ENCODE peak calls at places on chromosomes 6 and 20, in seven cellular contexts. One of them, this sample, is unnamed.

GRCh38 chr6:46102123-46102522 is 27.7 kb upstream of the ENPP4 start:
- DNase-seq in heart right ventricle: no peak
- DNase-seq in A549: no peak
- DNase-seq in left ventricle myocardium inferior: no peak
- DNase-seq in psoas muscle: no peak
- DNase-seq in fibroblast of lung: no peak
- DNase-seq in K562: no peak
- DNase-seq in this sample: no peak

GRCh38 chr6:33952016-33952415 is 148.2 kb upstream of the MLN start:
- DNase-seq in fibroblast of lung: no peak
- DNase-seq in left ventricle myocardium inferior: no peak
- DNase-seq in K562: no peak
- DNase-seq in A549: no peak
- DNase-seq in heart right ventricle: no peak
- DNase-seq in psoas muscle: no peak
- DNase-seq in this sample: no peak

GRCh38 chr20:63026582-63027424 is 20.0 kb upstream of the BHLHE23 start:
- DNase-seq in heart right ventricle: no peak
- DNase-seq in A549: no peak
- DNase-seq in fibroblast of lung: no peak
- DNase-seq in psoas muscle: no peak
- DNase-seq in K562: no peak
- DNase-seq in left ventricle myocardium inferior: peak; percentile 5
- DNase-seq in this sample: no peak

GRCh38 chr20:3654326-3655031 is 8.7 kb downstream of the GFRA4 start:
- DNase-seq in heart right ventricle: no peak
- DNase-seq in left ventricle myocardium inferior: no peak
- DNase-seq in fibroblast of lung: no peak
- DNase-seq in K562: no peak
- DNase-seq in psoas muscle: no peak
- DNase-seq in A549: no peak
- DNase-seq in this sample: no peak

GRCh38 chr20:58446264-58446937 is 57.4 kb downstream of the VAPB start:
- DNase-seq in K562: no peak
- DNase-seq in A549: no peak
- DNase-seq in heart right ventricle: no peak
- DNase-seq in left ventricle myocardium inferior: no peak
- DNase-seq in psoas muscle: no peak
- DNase-seq in fibroblast of lung: no peak
- DNase-seq in this sample: no peak

GRCh38 chr6:117265425-117266266 is at the start of gene VGLL2:
- DNase-seq in fibroblast of lung: peak; percentile 31
- DNase-seq in psoas muscle: peak; percentile 79
- DNase-seq in A549: no peak
- DNase-seq in K562: no peak
- DNase-seq in heart right ventricle: no peak
- DNase-seq in left ventricle myocardium inferior: peak; percentile 27
- DNase-seq in this sample: no peak

GRCh38 chr20:38680492-38681118 is 43.7 kb upstream of the SLC32A1 start:
- DNase-seq in left ventricle myocardium inferior: no peak
- DNase-seq in fibroblast of lung: peak; percentile 33
- DNase-seq in psoas muscle: no peak
- DNase-seq in A549: peak; percentile 25
- DNase-seq in K562: peak; percentile 44
- DNase-seq in heart right ventricle: peak; percentile 13
- DNase-seq in this sample: no peak

GRCh38 chr6:122890250-122890649 is 101.2 kb downstream of the SMPDL3A start:
- DNase-seq in psoas muscle: no peak
- DNase-seq in left ventricle myocardium inferior: no peak
- DNase-seq in K562: no peak
- DNase-seq in A549: no peak
- DNase-seq in heart right ventricle: no peak
- DNase-seq in fibroblast of lung: no peak
- DNase-seq in this sample: no peak

GRCh38 chr20:52096117-52096516 is 95.5 kb downstream of the ZFP64 start:
- DNase-seq in heart right ventricle: no peak
- DNase-seq in fibroblast of lung: no peak
- DNase-seq in A549: no peak
- DNase-seq in K562: no peak
- DNase-seq in left ventricle myocardium inferior: peak; percentile 20
- DNase-seq in psoas muscle: no peak
- DNase-seq in this sample: no peak

GRCh38 chr6:129707882-129708495 is 2.0 kb downstream of the ARHGAP18 start:
- DNase-seq in heart right ventricle: no peak
- DNase-seq in psoas muscle: no peak
- DNase-seq in K562: no peak
- DNase-seq in left ventricle myocardium inferior: no peak
- DNase-seq in fibroblast of lung: no peak
- DNase-seq in A549: no peak
- DNase-seq in this sample: no peak
- H3K4me3 ChIP-seq in heart right ventricle: peak overlapping the region; percentile 67
- H3K4me3 ChIP-seq in psoas muscle: peak overlapping the region; percentile 73
- H3K4me3 ChIP-seq in K562: peak overlapping the region; percentile 64
- H3K4me3 ChIP-seq in left ventricle myocardium inferior: peak overlapping the region; percentile 73
- H3K4me3 ChIP-seq in fibroblast of lung: peak overlapping the region; percentile 54
- H3K4me3 ChIP-seq in A549: no peak overlapping the region
- H3K4me3 ChIP-seq in this sample: peak overlapping the region; percentile 68

GRCh38 chr6:35776364-35777215 is at the start of gene CLPSL2:
- DNase-seq in heart right ventricle: no peak
- DNase-seq in left ventricle myocardium inferior: no peak
- DNase-seq in psoas muscle: no peak
- DNase-seq in K562: peak; percentile 56
- DNase-seq in A549: no peak
- DNase-seq in fibroblast of lung: no peak
- DNase-seq in this sample: no peak
- H3K4me3 ChIP-seq in heart right ventricle: peak within 1 kb of the TSS; percentile 47
- H3K4me3 ChIP-seq in left ventricle myocardium inferior: peak within 1 kb of the TSS; percentile 65
- H3K4me3 ChIP-seq in psoas muscle: peak within 1 kb of the TSS; percentile 59
- H3K4me3 ChIP-seq in K562: peak within 1 kb of the TSS; percentile 35
- H3K4me3 ChIP-seq in A549: peak within 1 kb of the TSS; percentile 49
- H3K4me3 ChIP-seq in fibroblast of lung: no peak within 1 kb of the TSS
- H3K4me3 ChIP-seq in this sample: peak within 1 kb of the TSS; percentile 49

GRCh38 chr6:158649289-158650143 is at the start of gene SYTL3:
- DNase-seq in A549: no peak
- DNase-seq in psoas muscle: no peak
- DNase-seq in fibroblast of lung: peak; percentile 47
- DNase-seq in K562: no peak
- DNase-seq in left ventricle myocardium inferior: no peak
- DNase-seq in heart right ventricle: peak; percentile 41
- DNase-seq in this sample: peak; percentile 59
- H3K4me3 ChIP-seq in A549: no peak within 1 kb of the TSS
- H3K4me3 ChIP-seq in psoas muscle: no peak within 1 kb of the TSS
- H3K4me3 ChIP-seq in fibroblast of lung: no peak within 1 kb of the TSS
- H3K4me3 ChIP-seq in K562: no peak within 1 kb of the TSS
- H3K4me3 ChIP-seq in left ventricle myocardium inferior: no peak within 1 kb of the TSS
- H3K4me3 ChIP-seq in heart right ventricle: no peak within 1 kb of the TSS
- H3K4me3 ChIP-seq in this sample: no peak within 1 kb of the TSS

GRCh38 chr6:81754906-81755305 is 2.4 kb upstream of the TENT5A start:
- DNase-seq in fibroblast of lung: no peak
- DNase-seq in heart right ventricle: no peak
- DNase-seq in left ventricle myocardium inferior: no peak
- DNase-seq in K562: no peak
- DNase-seq in A549: no peak
- DNase-seq in psoas muscle: no peak
- DNase-seq in this sample: no peak

GRCh38 chr6:81753709-81754678 is 1.5 kb upstream of the TENT5A start:
- DNase-seq in psoas muscle: peak; percentile 88
- DNase-seq in left ventricle myocardium inferior: peak; percentile 89
- DNase-seq in heart right ventricle: peak; percentile 89
- DNase-seq in A549: peak; percentile 51
- DNase-seq in K562: peak; percentile 75
- DNase-seq in fibroblast of lung: peak; percentile 61
- DNase-seq in this sample: no peak

GRCh38 chr6:81752084-81752968 is at the start of gene TENT5A:
- DNase-seq in heart right ventricle: peak; percentile 91
- DNase-seq in fibroblast of lung: peak; percentile 89
- DNase-seq in left ventricle myocardium inferior: peak; percentile 95
- DNase-seq in K562: peak; percentile 81
- DNase-seq in A549: peak; percentile 79
- DNase-seq in psoas muscle: peak; percentile 93
- DNase-seq in this sample: peak; percentile 77

GRCh38 chr6:81751388-81752083 is 945 bp downstream of the TENT5A start:
- DNase-seq in heart right ventricle: peak; percentile 53
- DNase-seq in A549: peak; percentile 14
- DNase-seq in fibroblast of lung: peak; percentile 49
- DNase-seq in left ventricle myocardium inferior: peak; percentile 75
- DNase-seq in K562: no peak
- DNase-seq in psoas muscle: peak; percentile 71
- DNase-seq in this sample: no peak

DNA sequence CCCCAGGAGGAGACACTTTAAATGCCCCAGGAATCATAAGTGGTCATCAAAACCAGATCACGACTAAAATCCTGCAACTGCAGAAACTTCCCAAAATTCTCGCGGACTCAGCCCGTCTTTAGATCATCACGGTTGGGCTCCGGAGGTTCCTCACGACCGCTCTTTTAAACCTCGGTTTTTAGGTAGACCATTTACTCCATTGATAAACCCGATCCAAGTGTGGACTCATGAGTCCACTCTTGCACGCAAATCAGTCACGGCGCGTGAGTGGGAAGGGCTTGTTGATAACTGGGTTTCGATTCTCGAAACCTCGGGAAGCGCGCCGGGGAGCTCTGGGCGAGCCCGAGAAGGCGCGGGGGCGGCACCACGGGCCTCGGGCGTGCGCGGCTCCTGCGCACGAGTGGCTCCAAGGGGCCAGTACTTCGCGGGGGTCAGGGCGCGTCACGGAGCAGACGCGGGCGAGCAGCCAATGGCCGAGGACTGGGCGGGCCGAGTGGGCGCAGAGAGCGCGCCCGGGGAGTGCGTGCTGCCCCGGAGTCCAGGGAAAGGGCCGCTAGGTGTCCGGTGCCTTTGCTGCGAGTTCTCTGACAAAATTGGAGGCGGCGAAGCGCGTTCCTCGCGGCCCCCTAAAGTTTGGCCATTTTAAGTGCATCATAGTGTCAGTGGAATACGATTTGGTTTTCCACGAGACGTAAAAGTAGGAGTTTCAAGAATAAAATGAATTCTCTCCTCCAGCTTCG is 658 bp upstream of the TENT5A start:
- DNase-seq in fibroblast of lung: peak; percentile 88
- DNase-seq in K562: peak; percentile 87
- DNase-seq in A549: peak; percentile 75
- DNase-seq in heart right ventricle: peak; percentile 93
- DNase-seq in psoas muscle: peak; percentile 94
- DNase-seq in left ventricle myocardium inferior: peak; percentile 96
- DNase-seq in this sample: peak; percentile 78
- H3K4me3 ChIP-seq in fibroblast of lung: peak overlapping the region; percentile 78
- H3K4me3 ChIP-seq in K562: peak overlapping the region; percentile 70
- H3K4me3 ChIP-seq in A549: peak overlapping the region; percentile 87
- H3K4me3 ChIP-seq in heart right ventricle: peak overlapping the region; percentile 92
- H3K4me3 ChIP-seq in psoas muscle: peak overlapping the region; percentile 75
- H3K4me3 ChIP-seq in left ventricle myocardium inferior: peak overlapping the region; percentile 89
- H3K4me3 ChIP-seq in this sample: peak overlapping the region; percentile 78

GRCh38 chr6:53066059-53066406 is 829 bp downstream of the FBXO9 start:
- DNase-seq in K562: peak; percentile 20
- DNase-seq in heart right ventricle: peak; percentile 28
- DNase-seq in left ventricle myocardium inferior: peak; percentile 34
- DNase-seq in psoas muscle: peak; percentile 59
- DNase-seq in fibroblast of lung: peak; percentile 30
- DNase-seq in A549: peak; percentile 14
- DNase-seq in this sample: no peak

GRCh38 chr6:53066874-53067273 is 1.7 kb downstream of the FBXO9 start:
- DNase-seq in left ventricle myocardium inferior: no peak
- DNase-seq in A549: no peak
- DNase-seq in psoas muscle: no peak
- DNase-seq in K562: peak; percentile 19
- DNase-seq in heart right ventricle: no peak
- DNase-seq in fibroblast of lung: no peak
- DNase-seq in this sample: no peak

GRCh38 chr6:53067307-53067706 is 2.1 kb downstream of the FBXO9 start:
- DNase-seq in heart right ventricle: no peak
- DNase-seq in psoas muscle: no peak
- DNase-seq in fibroblast of lung: no peak
- DNase-seq in left ventricle myocardium inferior: no peak
- DNase-seq in K562: no peak
- DNase-seq in A549: no peak
- DNase-seq in this sample: no peak

GRCh38 chr6:53064726-53065265 is 408 bp upstream of the FBXO9 start:
- DNase-seq in heart right ventricle: peak; percentile 99
- DNase-seq in left ventricle myocardium inferior: peak; percentile 97
- DNase-seq in psoas muscle: peak; percentile 97
- DNase-seq in A549: peak; percentile 96
- DNase-seq in fibroblast of lung: peak; percentile 98
- DNase-seq in K562: peak; percentile 78
- DNase-seq in this sample: peak; percentile 93

GRCh38 chr6:53065266-53066058 is at the start of gene FBXO9:
- DNase-seq in A549: peak; percentile 58
- DNase-seq in left ventricle myocardium inferior: peak; percentile 72
- DNase-seq in heart right ventricle: peak; percentile 51
- DNase-seq in fibroblast of lung: peak; percentile 33
- DNase-seq in psoas muscle: peak; percentile 74
- DNase-seq in K562: peak; percentile 84
- DNase-seq in this sample: no peak
- H3K4me3 ChIP-seq in A549: peak within 1 kb of the TSS; percentile 93
- H3K4me3 ChIP-seq in left ventricle myocardium inferior: peak within 1 kb of the TSS; percentile 78
- H3K4me3 ChIP-seq in heart right ventricle: peak within 1 kb of the TSS; percentile 91
- H3K4me3 ChIP-seq in fibroblast of lung: peak within 1 kb of the TSS; percentile 90
- H3K4me3 ChIP-seq in psoas muscle: peak within 1 kb of the TSS; percentile 94
- H3K4me3 ChIP-seq in K562: peak within 1 kb of the TSS; percentile 84
- H3K4me3 ChIP-seq in this sample: peak within 1 kb of the TSS; percentile 86

GRCh38 chr6:12479885-12480284 is 189.7 kb downstream of the EDN1 start:
- DNase-seq in fibroblast of lung: peak; percentile 43
- DNase-seq in left ventricle myocardium inferior: no peak
- DNase-seq in heart right ventricle: no peak
- DNase-seq in A549: no peak
- DNase-seq in psoas muscle: no peak
- DNase-seq in K562: no peak
- DNase-seq in this sample: no peak
- H3K4me3 ChIP-seq in fibroblast of lung: no peak overlapping the region
- H3K4me3 ChIP-seq in left ventricle myocardium inferior: no peak overlapping the region
- H3K4me3 ChIP-seq in heart right ventricle: no peak overlapping the region
- H3K4me3 ChIP-seq in A549: no peak overlapping the region
- H3K4me3 ChIP-seq in psoas muscle: no peak overlapping the region
- H3K4me3 ChIP-seq in K562: no peak overlapping the region
- H3K4me3 ChIP-seq in this sample: no peak overlapping the region

GRCh38 chr20:10225439-10226080 is 6.9 kb downstream of the SNAP25 start:
- DNase-seq in A549: peak; percentile 66
- DNase-seq in heart right ventricle: no peak
- DNase-seq in psoas muscle: no peak
- DNase-seq in K562: peak; percentile 10
- DNase-seq in left ventricle myocardium inferior: no peak
- DNase-seq in fibroblast of lung: peak; percentile 19
- DNase-seq in this sample: no peak

GRCh38 chr20:10231290-10231689 is 12.7 kb downstream of the SNAP25 start:
- DNase-seq in fibroblast of lung: no peak
- DNase-seq in left ventricle myocardium inferior: no peak
- DNase-seq in K562: no peak
- DNase-seq in psoas muscle: no peak
- DNase-seq in A549: no peak
- DNase-seq in heart right ventricle: no peak
- DNase-seq in this sample: no peak

GRCh38 chr20:10228330-10228729 is 9.7 kb downstream of the SNAP25 start:
- DNase-seq in A549: no peak
- DNase-seq in psoas muscle: no peak
- DNase-seq in K562: no peak
- DNase-seq in left ventricle myocardium inferior: no peak
- DNase-seq in fibroblast of lung: no peak
- DNase-seq in heart right ventricle: no peak
- DNase-seq in this sample: no peak
- H3K4me3 ChIP-seq in A549: no peak overlapping the region
- H3K4me3 ChIP-seq in psoas muscle: no peak overlapping the region
- H3K4me3 ChIP-seq in K562: no peak overlapping the region
- H3K4me3 ChIP-seq in left ventricle myocardium inferior: no peak overlapping the region
- H3K4me3 ChIP-seq in fibroblast of lung: no peak overlapping the region
- H3K4me3 ChIP-seq in heart right ventricle: no peak overlapping the region
- H3K4me3 ChIP-seq in this sample: no peak overlapping the region

This sample was measured in skeletal muscle cell.